ENCODE peak calls at places on chromosomes 12 and 14, in five cellular contexts. R, B, J, V and X are unnamed samples.

GRCh38 chr14:57897148-57897547 is 31.3 kb upstream of the SLC35F4 start:
- DNase-seq in V (no peak), R (no peak), J (no peak), B (no peak), X (no peak)

GRCh38 chr12:68267892-68268396 is 14.5 kb upstream of the IL22 start:
- DNase-seq in J (no peak), B (no peak), V (no peak), R (no peak), X (no peak)

GRCh38 chr12:44101470-44101869 is 265.6 kb downstream of the TMEM117 start:
- DNase-seq in B (no peak), R (no peak), J (no peak), V (no peak), X (no peak)

GRCh38 chr12:77830502-77830901 is at the start of gene NAV3:
- DNase-seq in R (no peak), B (no peak), J (no peak), V (no peak), X (no peak)

GRCh38 chr12:49548822-49549648 is 10.2 kb downstream of the KCNH3 start:
- DNase-seq in J (no peak), R (no peak), V (peak), B (no peak), X (no peak)

GRCh38 chr14:29236848-29237247 is 470.3 kb downstream of the FOXG1 start:
- DNase-seq in B (no peak), J (no peak), V (no peak), R (no peak), X (no peak)

GRCh38 chr12:132067182-132067581 is 76.9 kb downstream of the DDX51 start:
- DNase-seq in B (no peak), J (no peak), R (no peak), V (no peak), X (no peak)

GRCh38 chr14:100468557-100468956 is 118.7 kb downstream of the BEGAIN start:
- DNase-seq in R (no peak), V (no peak), J (no peak), B (no peak), X (no peak)

GRCh38 chr14:102539544-102540309 is 30.2 kb upstream of the ANKRD9 start:
- DNase-seq in R (peak), J (no peak), V (peak), B (no peak), X (no peak)

GRCh38 chr12:89945123-89945522 is 236.5 kb upstream of the ATP2B1 start:
- DNase-seq in J (no peak), V (no peak), R (no peak), B (no peak), X (no peak)

GRCh38 chr14:92263681-92264080 is 59.3 kb upstream of the SLC24A4 start:
- DNase-seq in R (no peak), J (no peak), V (no peak), B (no peak), X (no peak)

GRCh38 chr12:80937391-80938238 is at the start of gene LIN7A:
- DNase-seq in R (peak), B (no peak), J (peak), V (no peak), X (no peak)

GRCh38 chr12:121214171-121214777 is 4.3 kb downstream of the P2RX4 start:
- DNase-seq in J (no peak), R (no peak), B (no peak), V (no peak), X (no peak)

GRCh38 chr12:121217066-121217465 is 7.1 kb downstream of the P2RX4 start:
- DNase-seq in V (peak), J (no peak), R (peak), B (no peak), X (no peak)

GRCh38 chr12:121216102-121216501 is 6.2 kb downstream of the P2RX4 start:
- DNase-seq in B (no peak), V (no peak), J (no peak), R (no peak), X (no peak)

GRCh38 chr12:121212875-121213274 is 2.9 kb downstream of the P2RX4 start:
- DNase-seq in J (no peak), R (no peak), B (no peak), V (no peak), X (no peak)

GRCh38 chr12:121214855-121215745 is 5.2 kb downstream of the P2RX4 start:
- DNase-seq in R (peak), B (no peak), V (peak), J (no peak), X (peak)
- TF ChIP-seq SIN3A in R (no peak), B (no peak), V (no peak), J (no peak), X (peak)

DNA sequence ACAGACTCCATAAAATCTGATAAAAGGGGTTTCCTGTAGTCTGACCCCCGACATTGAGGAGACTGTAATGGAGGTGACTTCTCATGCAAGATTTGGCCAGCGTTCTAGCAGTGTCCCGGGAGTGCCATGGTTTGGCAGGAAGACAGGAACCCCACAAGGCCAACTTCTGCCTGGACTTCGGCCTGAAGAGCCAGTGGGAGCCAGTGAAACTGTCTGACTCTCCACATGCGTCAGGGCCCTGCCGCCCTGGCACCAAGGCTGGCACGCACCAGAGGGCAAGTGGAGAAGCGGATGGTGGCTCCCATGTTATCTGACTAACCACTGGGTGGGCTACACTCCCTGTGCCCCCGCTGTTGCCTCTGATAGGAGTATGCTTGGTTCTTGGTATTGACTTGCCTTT is 70.5 kb downstream of the TMEM260 start:
- DNase-seq in R (no peak), V (no peak), J (no peak), B (no peak), X (no peak)
- TF ChIP-seq SRF in R (no peak), V (no peak), J (no peak), B (no peak), X (no peak)

GRCh38 chr14:88995437-88996198 is 171.2 kb downstream of the TTC8 start:
- DNase-seq in R (no peak), B (no peak), V (no peak), J (no peak), X (no peak)
- TF ChIP-seq SIN3A in R (no peak), B (no peak), V (no peak), J (no peak), X (no peak)

DNA sequence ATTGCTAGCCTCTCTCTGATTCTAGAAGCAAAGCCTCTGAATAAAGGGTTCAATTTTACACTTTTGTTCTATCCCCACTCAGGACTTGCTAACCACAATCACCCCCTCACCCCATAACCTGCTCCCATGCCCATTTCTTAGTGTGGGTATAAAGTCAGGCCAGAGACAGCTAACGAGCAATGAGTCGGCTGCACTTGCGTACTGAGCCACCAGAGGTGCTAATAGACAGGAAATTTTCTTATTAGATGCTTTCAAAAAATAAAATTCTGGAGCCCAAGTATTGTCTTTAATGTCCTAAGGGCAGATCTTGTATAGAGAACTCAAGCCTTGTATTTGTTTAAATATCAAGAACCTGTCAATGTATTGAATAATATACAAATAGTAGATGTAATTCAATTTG is 256.9 kb downstream of the SYT1 start:
- DNase-seq in J (no peak), R (no peak), V (no peak), B (no peak), X (peak)
- TF ChIP-seq SRF in J (no peak), R (no peak), V (no peak), B (no peak), X (no peak)

DNA sequence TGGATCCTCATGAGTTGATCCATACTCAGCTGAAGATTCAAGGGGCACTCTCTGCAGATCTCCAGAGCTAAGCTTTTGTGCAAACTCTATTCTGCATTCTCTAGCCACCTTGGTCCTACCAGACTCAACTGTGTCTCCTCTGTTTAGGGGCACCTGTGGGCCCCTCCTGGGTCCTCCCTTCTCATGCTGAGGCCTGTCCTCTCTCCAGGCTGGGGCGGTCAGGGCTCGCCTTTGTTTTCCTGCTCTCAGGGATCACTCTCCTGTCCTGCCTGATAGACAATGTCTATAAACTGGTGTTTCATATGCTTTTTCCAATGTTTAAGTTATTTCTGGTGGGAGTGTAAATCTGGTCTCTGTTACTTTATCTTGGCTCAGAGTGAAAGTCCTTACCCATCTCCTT is 11.6 kb upstream of the KIF26A start:
- DNase-seq in J (no peak), R (no peak), V (no peak), B (no peak), X (no peak)
- TF ChIP-seq SIN3A in J (no peak), R (no peak), V (no peak), B (no peak), X (no peak)

GRCh38 chr12:130017571-130018449 is 114.0 kb upstream of the TMEM132D start:
- DNase-seq in J (no peak), V (no peak), R (no peak), B (no peak), X (no peak)
- TF ChIP-seq SRF in J (no peak), V (no peak), R (no peak), B (no peak), X (no peak)

GRCh38 chr12:64826234-64826633 is 1.8 kb downstream of the TBC1D30 start:
- DNase-seq in J (no peak), V (peak), R (no peak), B (peak), X (no peak)
- TF ChIP-seq SIN3A in J (peak), V (peak), R (no peak), B (peak), X (no peak)